ENCODE peak calls at places on chromosomes 2 and 18, in five cellular contexts. One of them, this sample, is unnamed.

GRCh38 chr2:126655500-126656310 is at the start of gene GYPC:
- DNase-seq in neural crest cell: peak
- DNase-seq in KG1: peak
- DNase-seq in skeletal muscle cell: peak
- DNase-seq in A549: no peak
- DNase-seq in this sample: no peak

GRCh38 chr2:164642946-164643555 is 21.8 kb upstream of the GRB14 start:
- DNase-seq in skeletal muscle cell: no peak
- DNase-seq in KG1: no peak
- DNase-seq in neural crest cell: no peak
- DNase-seq in A549: no peak
- DNase-seq in this sample: no peak

GRCh38 chr2:184534986-184535385 is 63.3 kb upstream of the ZNF804A start:
- DNase-seq in A549: no peak
- DNase-seq in skeletal muscle cell: no peak
- DNase-seq in KG1: no peak
- DNase-seq in neural crest cell: no peak
- DNase-seq in this sample: no peak

GRCh38 chr2:39718483-39718882 is 52.8 kb downstream of the TMEM178A start:
- DNase-seq in neural crest cell: no peak
- DNase-seq in A549: no peak
- DNase-seq in skeletal muscle cell: no peak
- DNase-seq in KG1: no peak
- DNase-seq in this sample: peak

GRCh38 chr2:1742680-1743395 is 1.5 kb downstream of the PXDN start:
- DNase-seq in neural crest cell: peak
- DNase-seq in skeletal muscle cell: peak
- DNase-seq in A549: peak
- DNase-seq in KG1: no peak
- DNase-seq in this sample: peak

GRCh38 chr2:150752229-150752628 is 264.8 kb upstream of the RND3 start:
- DNase-seq in skeletal muscle cell: no peak
- DNase-seq in neural crest cell: no peak
- DNase-seq in KG1: no peak
- DNase-seq in A549: no peak
- DNase-seq in this sample: no peak

GRCh38 chr2:43960921-43961320 is 34.9 kb downstream of the LRPPRC start:
- DNase-seq in A549: no peak
- DNase-seq in skeletal muscle cell: no peak
- DNase-seq in neural crest cell: no peak
- DNase-seq in KG1: no peak
- DNase-seq in this sample: no peak

GRCh38 chr18:12449040-12449814 is 41.5 kb downstream of the PRELID3A start:
- DNase-seq in skeletal muscle cell: no peak
- DNase-seq in KG1: no peak
- DNase-seq in neural crest cell: peak
- DNase-seq in A549: no peak
- DNase-seq in this sample: no peak

GRCh38 chr2:55888941-55889340 is 34.6 kb downstream of the EFEMP1 start:
- DNase-seq in A549: no peak
- DNase-seq in neural crest cell: no peak
- DNase-seq in skeletal muscle cell: no peak
- DNase-seq in KG1: no peak
- DNase-seq in this sample: no peak

GRCh38 chr2:144183744-144184143 is 336.2 kb downstream of the ZEB2 start:
- DNase-seq in skeletal muscle cell: peak
- DNase-seq in KG1: no peak
- DNase-seq in A549: no peak
- DNase-seq in neural crest cell: no peak
- DNase-seq in this sample: no peak

GRCh38 chr2:30266051-30266621 is 34.8 kb downstream of the LBH start:
- DNase-seq in A549: no peak
- DNase-seq in neural crest cell: no peak
- DNase-seq in KG1: no peak
- DNase-seq in skeletal muscle cell: no peak
- DNase-seq in this sample: no peak

GRCh38 chr2:33343387-33343895 is 133.0 kb upstream of the RASGRP3 start:
- DNase-seq in skeletal muscle cell: no peak
- DNase-seq in KG1: no peak
- DNase-seq in neural crest cell: no peak
- DNase-seq in A549: no peak
- DNase-seq in this sample: no peak

GRCh38 chr2:222049946-222050345 is 248.9 kb downstream of the PAX3 start:
- DNase-seq in A549: peak
- DNase-seq in neural crest cell: no peak
- DNase-seq in skeletal muscle cell: no peak
- DNase-seq in KG1: no peak
- DNase-seq in this sample: no peak

GRCh38 chr18:26574958-26575864 is 26.9 kb upstream of the KCTD1 start:
- DNase-seq in neural crest cell: peak
- DNase-seq in A549: peak
- DNase-seq in skeletal muscle cell: peak
- DNase-seq in KG1: no peak
- DNase-seq in this sample: peak

GRCh38 chr2:109654316-109655050 is 40.3 kb downstream of the SOWAHC start:
- DNase-seq in skeletal muscle cell: no peak
- DNase-seq in KG1: no peak
- DNase-seq in neural crest cell: no peak
- DNase-seq in A549: no peak
- DNase-seq in this sample: no peak

GRCh38 chr2:157918319-157918718 is 42.2 kb upstream of the ACVR1 start:
- DNase-seq in A549: no peak
- DNase-seq in KG1: no peak
- DNase-seq in skeletal muscle cell: no peak
- DNase-seq in neural crest cell: no peak
- DNase-seq in this sample: no peak

GRCh38 chr2:160747771-160748170 is 254.2 kb upstream of the RBMS1 start:
- DNase-seq in A549: no peak
- DNase-seq in KG1: no peak
- DNase-seq in neural crest cell: no peak
- DNase-seq in skeletal muscle cell: no peak
- DNase-seq in this sample: peak

GRCh38 chr2:235510305-235510704 is 16.5 kb downstream of the AGAP1 start:
- DNase-seq in KG1: no peak
- DNase-seq in neural crest cell: no peak
- DNase-seq in skeletal muscle cell: no peak
- DNase-seq in A549: no peak
- DNase-seq in this sample: no peak

GRCh38 chr2:10880586-10881321 is 31.0 kb upstream of the KCNF1 start:
- DNase-seq in skeletal muscle cell: no peak
- DNase-seq in A549: no peak
- DNase-seq in KG1: no peak
- DNase-seq in neural crest cell: no peak
- DNase-seq in this sample: no peak

GRCh38 chr2:188293601-188294482 is 2.2 kb downstream of the GULP1 start:
- DNase-seq in skeletal muscle cell: peak
- DNase-seq in A549: peak
- DNase-seq in KG1: no peak
- DNase-seq in neural crest cell: no peak
- DNase-seq in this sample: peak

GRCh38 chr18:58405107-58405898 is 223.6 kb downstream of the ALPK2 start:
- DNase-seq in KG1: no peak
- DNase-seq in neural crest cell: no peak
- DNase-seq in A549: no peak
- DNase-seq in skeletal muscle cell: no peak
- DNase-seq in this sample: no peak

GRCh38 chr2:25417715-25418369 is 76.1 kb upstream of the DNMT3A start:
- DNase-seq in A549: peak
- DNase-seq in neural crest cell: no peak
- DNase-seq in skeletal muscle cell: no peak
- DNase-seq in KG1: no peak
- DNase-seq in this sample: no peak

GRCh38 chr2:134218414-134218813 is 35.5 kb upstream of the MGAT5 start:
- DNase-seq in A549: no peak
- DNase-seq in neural crest cell: no peak
- DNase-seq in KG1: no peak
- DNase-seq in skeletal muscle cell: no peak
- DNase-seq in this sample: no peak

GRCh38 chr18:56952026-56952425 is 194.9 kb upstream of the BOD1L2 start:
- DNase-seq in skeletal muscle cell: no peak
- DNase-seq in neural crest cell: no peak
- DNase-seq in KG1: no peak
- DNase-seq in A549: peak
- DNase-seq in this sample: no peak

GRCh38 chr2:120017201-120017600 is 4.3 kb downstream of the EPB41L5 start:
- DNase-seq in KG1: no peak
- DNase-seq in neural crest cell: no peak
- DNase-seq in A549: no peak
- DNase-seq in skeletal muscle cell: no peak
- DNase-seq in this sample: no peak

GRCh38 chr2:69272803-69273471 is 114.1 kb downstream of the GFPT1 start:
- DNase-seq in neural crest cell: no peak
- DNase-seq in skeletal muscle cell: no peak
- DNase-seq in A549: no peak
- DNase-seq in KG1: no peak
- DNase-seq in this sample: no peak

GRCh38 chr2:108621087-108621559 is 86.9 kb downstream of the LIMS1 start:
- DNase-seq in KG1: peak
- DNase-seq in skeletal muscle cell: no peak
- DNase-seq in A549: peak
- DNase-seq in neural crest cell: no peak
- DNase-seq in this sample: no peak

GRCh38 chr2:8241317-8241716 is 440.5 kb upstream of the ID2 start:
- DNase-seq in skeletal muscle cell: no peak
- DNase-seq in KG1: no peak
- DNase-seq in A549: no peak
- DNase-seq in neural crest cell: no peak
- DNase-seq in this sample: no peak

GRCh38 chr2:226483745-226484619 is 315.6 kb downstream of the IRS1 start:
- DNase-seq in neural crest cell: no peak
- DNase-seq in KG1: no peak
- DNase-seq in A549: peak
- DNase-seq in skeletal muscle cell: no peak
- DNase-seq in this sample: peak

This sample was measured in SJSA1.